ENCODE peak calls at places on chromosomes 13 and 19, in five cellular contexts. Q, C, Y, F and D are unnamed samples.
A peak's percentile ranks its signal among the peaks of the same experiment; 100 is the strongest.

GRCh38 chr19:56671613-56671994 is at the start of gene ZNF835:
- DNase-seq in C (peak; percentile 22), Y (peak; percentile 31), Q (no peak), F (peak; percentile 94), D (peak; percentile 94)

GRCh38 chr13:99356216-99357089 is 49.3 kb upstream of the GPR183 start:
- DNase-seq in F (peak; percentile 71), Y (peak; percentile 75), C (peak; percentile 83), Q (peak; percentile 34), D (peak; percentile 71)

GRCh38 chr13:22198656-22199217 is 527.9 kb downstream of the FGF9 start:
- DNase-seq in Y (no peak), Q (no peak), C (no peak), F (no peak), D (no peak)

GRCh38 chr13:52001120-52001731 is 10.0 kb downstream of the ATP7B start:
- DNase-seq in F (no peak), Q (no peak), Y (peak; percentile 76), C (peak; percentile 66), D (no peak)

GRCh38 chr19:47631681-47632446 is 22.9 kb downstream of the BICRA start:
- DNase-seq in C (no peak), Q (no peak), F (peak; percentile 73), Y (no peak), D (no peak)

GRCh38 chr19:35167251-35168119 is 12.9 kb downstream of the FXYD5 start:
- DNase-seq in Q (no peak), F (no peak), Y (no peak), C (no peak), D (no peak)

GRCh38 chr19:48258350-48258749 is 2.6 kb upstream of the CARD8 start:
- DNase-seq in Q (no peak), F (no peak), C (peak; percentile 34), Y (no peak), D (peak; percentile 55)

GRCh38 chr19:32818536-32818935 is 51.0 kb downstream of the SLC7A9 start:
- DNase-seq in F (no peak), Q (no peak), Y (no peak), C (no peak), D (no peak)

GRCh38 chr19:38569368-38569983 is 48.3 kb downstream of the MAP4K1 start:
- DNase-seq in Y (no peak), C (no peak), Q (no peak), F (no peak), D (no peak)

GRCh38 chr13:45063261-45063870 is 56.9 kb upstream of the GTF2F2 start:
- DNase-seq in C (peak; percentile 70), Q (no peak), Y (no peak), F (no peak), D (no peak)

GRCh38 chr19:17966497-17967257 is at the start of gene KCNN1:
- DNase-seq in Y (peak; percentile 60), F (no peak), C (no peak), Q (peak; percentile 81), D (no peak)

GRCh38 chr19:54418030-54418929 is 3.0 kb downstream of the TTYH1 start:
- DNase-seq in Y (peak; percentile 71), C (peak; percentile 61), F (no peak), Q (no peak), D (peak; percentile 72)

GRCh38 chr19:41691268-41691970 is 3.3 kb upstream of the CEACAM7 start:
- DNase-seq in C (peak; percentile 14), Q (no peak), F (peak; percentile 50), Y (peak; percentile 56), D (peak; percentile 45)

GRCh38 chr13:54972838-54973237 is 1944.2 kb downstream of the OLFM4 start:
- DNase-seq in Y (no peak), C (no peak), Q (no peak), F (no peak), D (no peak)
- TF ChIP-seq CTCF in Y (no peak), C (no peak), Q (no peak), F (no peak), D (no peak)

DNA sequence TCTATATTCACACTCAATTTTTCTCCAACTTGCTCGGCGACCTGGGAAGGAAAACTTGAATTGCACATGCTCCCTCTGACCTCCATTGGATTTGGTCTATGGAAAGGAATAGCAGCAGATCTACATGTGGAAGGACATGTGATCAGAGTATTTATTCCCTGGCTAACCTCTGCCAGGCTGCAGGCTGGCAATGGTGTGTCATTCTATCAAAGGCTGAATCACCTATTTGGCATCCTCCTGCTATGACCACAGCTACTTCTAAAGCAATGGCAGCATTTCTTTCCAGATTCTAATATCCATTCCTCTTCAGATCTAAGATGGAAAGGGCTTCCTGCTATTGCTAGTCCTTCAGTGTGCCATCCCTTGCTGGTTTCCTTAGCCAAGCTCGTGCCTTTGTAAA is 144.3 kb upstream of the FREM2 start:
- DNase-seq in Y (no peak), C (no peak), Q (no peak), F (no peak), D (no peak)
- TF ChIP-seq CTCF in Y (no peak), C (no peak), Q (no peak), F (no peak), D (no peak)

GRCh38 chr13:48539550-48539949 is 6.7 kb upstream of the RCBTB2 start:
- DNase-seq in Y (no peak), Q (no peak), C (no peak), F (no peak), D (no peak)

GRCh38 chr13:48547663-48548092 is 14.8 kb upstream of the RCBTB2 start:
- DNase-seq in F (no peak), Y (no peak), Q (no peak), C (no peak), D (no peak)

GRCh38 chr13:48542138-48542537 is 9.3 kb upstream of the RCBTB2 start:
- DNase-seq in Y (no peak), C (no peak), F (no peak), Q (no peak), D (no peak)

GRCh38 chr13:48545608-48546007 is 12.7 kb upstream of the RCBTB2 start:
- DNase-seq in F (no peak), Q (no peak), C (no peak), Y (no peak), D (no peak)

DNA sequence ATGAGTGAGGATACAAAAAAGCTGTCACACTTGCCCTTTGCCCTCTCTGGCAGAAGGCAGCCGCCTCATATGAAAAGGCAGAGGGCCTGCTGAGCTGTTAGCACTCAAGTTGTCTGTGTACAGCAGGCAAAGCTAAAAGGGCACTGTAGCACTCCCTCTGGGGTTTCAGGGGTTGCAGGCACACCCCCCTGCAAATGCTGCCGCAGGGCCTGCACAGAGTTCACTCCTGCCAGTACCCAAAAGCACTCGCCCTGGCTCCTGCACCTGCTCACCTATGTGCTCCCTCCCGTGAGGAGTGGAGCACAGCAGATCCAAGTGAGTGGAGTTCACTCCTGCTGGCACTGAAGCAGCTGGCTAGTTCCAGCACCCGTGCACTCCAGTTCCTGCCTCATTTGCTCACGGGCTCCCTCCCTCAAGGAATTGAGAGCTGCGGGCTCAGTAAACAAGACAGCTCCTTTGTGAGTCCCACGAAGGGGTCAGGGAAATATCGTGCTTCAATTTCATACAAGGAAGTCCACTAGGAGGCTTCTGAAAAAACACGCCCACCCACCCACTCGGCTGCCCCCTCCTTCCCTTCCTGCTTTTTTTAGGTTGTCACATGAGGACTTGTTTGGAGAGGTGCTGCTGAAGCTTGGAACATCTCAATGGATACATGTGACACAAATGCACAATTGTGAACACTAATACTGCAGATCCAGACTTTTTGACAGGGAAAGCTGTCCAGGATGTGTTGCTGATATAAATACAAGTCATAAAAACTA is 9.9 kb upstream of the RCBTB2 start:
- DNase-seq in Y (no peak), F (peak; percentile 71), C (peak; percentile 52), Q (peak; percentile 27), D (no peak)
- TF ChIP-seq CTCF in Y (no peak), F (no peak), C (peak; percentile 14), Q (no peak), D (no peak)

GRCh38 chr13:33017410-33017929 is 1.2 kb downstream of the KL start:
- DNase-seq in C (peak; percentile 71), Y (peak; percentile 72), F (peak; percentile 75), Q (peak; percentile 11), D (peak; percentile 79)
- TF ChIP-seq CTCF in C (peak; percentile 62), Y (peak; percentile 61), F (peak; percentile 32), Q (peak; percentile 40), D (peak; percentile 65)

GRCh38 chr13:49418206-49418605 is 25.7 kb downstream of the CAB39L start:
- DNase-seq in Q (no peak), F (no peak), Y (no peak), C (no peak), D (no peak)

GRCh38 chr13:49419292-49419691 is 24.6 kb downstream of the CAB39L start:
- DNase-seq in Y (no peak), Q (no peak), C (no peak), F (no peak), D (no peak)

DNA sequence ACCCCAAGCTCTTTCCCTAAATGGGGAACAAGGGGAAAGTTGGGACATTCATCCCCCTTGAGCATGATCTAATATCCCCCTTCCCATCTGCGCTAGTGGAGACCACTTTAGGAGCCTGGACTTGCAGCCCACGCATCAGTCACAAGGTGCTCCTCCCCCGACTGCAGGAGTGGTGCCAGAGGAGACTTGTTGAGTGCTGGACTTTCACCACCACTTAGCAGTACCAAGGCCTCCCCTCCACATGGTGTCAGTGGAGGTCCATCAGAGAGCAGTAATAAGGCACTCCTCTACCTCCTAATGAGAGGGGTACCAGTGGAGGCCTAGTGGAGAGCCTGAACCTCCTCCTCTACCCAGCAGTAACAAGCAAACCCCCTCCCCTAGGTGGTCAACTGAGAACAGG is 22.5 kb downstream of the CAB39L start:
- DNase-seq in Q (no peak), C (peak; percentile 21), Y (peak; percentile 37), F (no peak), D (peak; percentile 40)
- TF ChIP-seq CTCF in Q (no peak), C (peak; percentile 4), Y (peak; percentile 46), F (no peak), D (no peak)

DNA sequence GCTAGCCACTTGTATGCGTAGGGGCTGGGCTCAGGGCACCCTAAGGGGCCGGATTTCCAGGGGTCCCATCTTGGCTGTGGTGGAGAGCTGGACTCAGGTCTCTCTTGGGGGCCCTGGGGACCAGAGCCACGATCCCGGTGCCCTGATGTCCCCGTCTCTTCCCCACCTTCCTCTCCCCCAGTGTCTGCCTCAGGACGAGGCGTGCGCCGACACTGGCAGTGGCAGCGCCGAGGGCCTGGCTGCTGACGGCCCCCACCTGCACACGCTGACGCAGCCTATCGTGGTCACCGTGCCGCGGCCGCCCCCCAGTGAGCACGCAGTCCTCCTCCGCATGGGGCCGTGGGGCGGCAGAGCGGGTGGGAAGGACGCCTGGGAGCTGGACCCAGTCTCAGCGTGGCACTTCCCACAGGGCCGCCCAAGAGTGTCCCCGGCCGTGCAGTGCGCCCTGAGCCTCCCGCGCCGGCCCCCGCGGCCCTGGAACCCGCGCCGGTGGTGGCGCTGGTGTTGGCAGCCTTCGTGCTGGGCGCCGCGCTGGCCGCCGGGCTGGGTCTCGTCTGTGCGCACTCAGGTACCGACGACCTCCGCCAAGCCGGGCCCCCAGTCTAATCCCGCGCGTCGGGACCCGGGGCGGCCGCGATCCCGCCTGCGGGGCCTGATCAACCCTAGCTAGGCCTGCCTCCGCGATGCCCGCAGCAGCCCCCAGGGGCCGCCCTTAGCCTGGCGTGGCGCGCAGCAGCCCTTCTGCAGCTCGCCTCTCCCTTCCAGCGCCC is 2.7 kb upstream of the SNAPC2 start:
- DNase-seq in Y (peak; percentile 58), F (no peak), C (peak; percentile 62), Q (peak; percentile 82), D (peak; percentile 76)
- TF ChIP-seq CTCF in Y (peak; percentile 47), F (peak; percentile 56), C (peak; percentile 44), Q (peak; percentile 58), D (peak; percentile 70)

DNA sequence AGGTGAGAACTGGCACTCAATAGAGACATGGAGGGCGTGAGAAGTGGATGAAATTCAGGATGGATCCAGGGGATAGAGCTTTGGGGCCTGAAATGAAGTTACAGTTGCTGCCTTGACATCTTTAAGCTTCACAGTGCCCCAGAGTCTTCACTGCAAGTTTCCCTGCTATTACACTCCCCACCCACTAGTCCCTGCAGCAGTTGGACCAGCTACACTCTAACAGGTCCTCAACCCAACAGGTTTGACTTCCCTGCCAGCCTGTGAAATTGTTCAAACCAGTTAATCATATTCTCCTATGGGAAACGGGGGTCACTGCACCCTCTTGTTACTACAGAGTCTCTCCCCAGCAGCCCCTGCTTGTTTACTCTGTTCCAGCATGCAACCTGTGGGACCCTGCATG is 314.0 kb downstream of the OLFM4 start:
- DNase-seq in Y (no peak), C (no peak), F (no peak), Q (no peak), D (no peak)
- TF ChIP-seq CTCF in Y (no peak), C (no peak), F (no peak), Q (no peak), D (no peak)